ENCODE peak calls at places on chromosomes 16 and 17, in six cellular contexts. E is left lung, K is omental fat pad, F is AG04449, I is neural crest cell, U is K562. G is an unnamed sample.

GRCh38 chr16:81401035-81401950 is 43.3 kb upstream of the CMIP start:
- DNase-seq in E (no peak), K (no peak), F (no peak), I (no peak), U (peak; percentile 56), G (no peak)

GRCh38 chr17:69501591-69502468 is 87.3 kb downstream of the MAP2K6 start:
- DNase-seq in E (peak; percentile 38), K (no peak), F (no peak), I (no peak), U (no peak), G (no peak)

GRCh38 chr16:25005445-25006306 is 9.5 kb downstream of the ARHGAP17 start:
- DNase-seq in E (no peak), K (no peak), F (no peak), I (no peak), U (no peak), G (no peak)

GRCh38 chr16:65521685-65522338 is 399.9 kb upstream of the CDH11 start:
- DNase-seq in E (no peak), K (no peak), F (no peak), I (no peak), U (no peak), G (no peak)

GRCh38 chr16:25575363-25575762 is 116.4 kb upstream of the HS3ST4 start:
- DNase-seq in E (no peak), K (no peak), F (no peak), I (no peak), U (no peak), G (peak; percentile 83)

GRCh38 chr17:8121531-8122390 is 2.1 kb downstream of the HES7 start:
- DNase-seq in E (no peak), K (no peak), F (no peak), I (peak; percentile 65), U (peak; percentile 71), G (no peak)

GRCh38 chr16:27107185-27107592 is 40.5 kb downstream of the C16orf82 start:
- DNase-seq in E (no peak), K (no peak), F (no peak), I (no peak), U (peak; percentile 39), G (no peak)

GRCh38 chr17:83122834-83123233 is 43.4 kb downstream of the METRNL start:
- DNase-seq in E (no peak), K (no peak), F (no peak), I (no peak), U (no peak), G (no peak)

GRCh38 chr17:5121186-5121841 is 5.5 kb downstream of the USP6 start:
- DNase-seq in E (no peak), K (no peak), F (no peak), I (no peak), U (no peak), G (no peak)

GRCh38 chr16:11675561-11676511 is 7.6 kb downstream of the SNN start:
- DNase-seq in E (no peak), K (no peak), F (no peak), I (no peak), U (no peak), G (no peak)
- TF ChIP-seq CTCF in E (no peak), K (no peak), F (no peak), I (no peak), U (peak; percentile 4), G (no peak)

DNA sequence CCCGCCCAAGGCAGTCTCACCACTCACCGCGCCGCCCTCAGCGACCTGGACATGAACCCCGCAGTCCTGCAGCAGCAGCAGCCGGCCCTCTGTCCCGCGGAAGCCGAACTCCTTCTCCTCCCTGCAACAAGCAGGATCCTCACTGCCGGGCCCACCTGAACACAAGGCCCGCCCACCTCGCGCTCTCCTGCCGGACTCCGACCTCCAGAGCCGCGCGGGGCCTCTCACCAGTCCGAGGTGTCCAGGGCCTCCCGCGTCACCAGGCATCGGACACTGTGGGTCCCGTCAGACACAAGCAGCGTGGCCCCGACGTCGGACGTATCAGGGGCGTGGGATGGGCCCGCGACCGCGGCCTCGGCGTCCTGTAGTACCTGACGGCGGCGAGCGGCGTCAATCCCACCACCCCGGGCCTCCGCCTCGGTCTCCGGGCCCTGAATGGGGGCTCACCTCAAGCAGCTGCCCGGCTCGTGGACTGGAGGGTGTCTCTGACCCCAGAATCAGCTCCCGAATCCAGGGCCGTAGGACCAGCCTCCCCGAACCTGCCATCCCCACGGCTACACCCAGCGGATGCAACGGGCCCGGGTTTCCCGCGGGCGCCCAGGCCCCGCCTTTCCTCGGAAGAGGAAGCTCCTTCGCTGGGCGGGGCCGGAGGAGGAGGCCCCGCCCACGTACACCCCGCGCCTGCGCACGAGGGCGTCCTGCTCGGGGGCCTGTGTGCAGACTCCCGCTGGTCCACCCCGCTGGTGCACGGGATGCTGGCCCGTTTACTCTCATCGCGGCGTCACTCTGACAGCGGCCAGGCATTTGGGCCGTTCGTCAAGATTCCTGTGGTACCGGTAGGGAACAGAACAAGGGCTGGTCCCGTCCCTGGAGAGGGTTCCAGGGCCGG is at the start of gene ACD:
- DNase-seq in E (peak; percentile 92), K (peak; percentile 58), F (peak; percentile 17), I (peak; percentile 88), U (peak; percentile 99), G (peak; percentile 97)
- TF ChIP-seq CTCF in E (no peak), K (no peak), F (no peak), I (no peak), U (no peak), G (no peak)

GRCh38 chr17:44109312-44109630 is 14.2 kb downstream of the HDAC5 start:
- DNase-seq in E (no peak), K (no peak), F (no peak), I (no peak), U (no peak), G (no peak)

GRCh38 chr17:44111777-44112176 is 11.7 kb downstream of the HDAC5 start:
- DNase-seq in E (no peak), K (no peak), F (no peak), I (no peak), U (no peak), G (no peak)

GRCh38 chr17:44110011-44110686 is 13.3 kb downstream of the HDAC5 start:
- DNase-seq in E (no peak), K (no peak), F (no peak), I (no peak), U (no peak), G (no peak)

GRCh38 chr17:44112284-44113280 is 10.9 kb downstream of the HDAC5 start:
- DNase-seq in E (no peak), K (no peak), F (no peak), I (no peak), U (peak; percentile 47), G (no peak)

GRCh38 chr17:44110823-44111633 is 12.4 kb downstream of the HDAC5 start:
- DNase-seq in E (peak; percentile 97), K (peak; percentile 81), F (peak; percentile 63), I (peak; percentile 62), U (peak; percentile 95), G (peak; percentile 98)
- TF ChIP-seq CTCF in E (no peak), K (no peak), F (peak; percentile 6), I (no peak), U (no peak), G (no peak)

DNA sequence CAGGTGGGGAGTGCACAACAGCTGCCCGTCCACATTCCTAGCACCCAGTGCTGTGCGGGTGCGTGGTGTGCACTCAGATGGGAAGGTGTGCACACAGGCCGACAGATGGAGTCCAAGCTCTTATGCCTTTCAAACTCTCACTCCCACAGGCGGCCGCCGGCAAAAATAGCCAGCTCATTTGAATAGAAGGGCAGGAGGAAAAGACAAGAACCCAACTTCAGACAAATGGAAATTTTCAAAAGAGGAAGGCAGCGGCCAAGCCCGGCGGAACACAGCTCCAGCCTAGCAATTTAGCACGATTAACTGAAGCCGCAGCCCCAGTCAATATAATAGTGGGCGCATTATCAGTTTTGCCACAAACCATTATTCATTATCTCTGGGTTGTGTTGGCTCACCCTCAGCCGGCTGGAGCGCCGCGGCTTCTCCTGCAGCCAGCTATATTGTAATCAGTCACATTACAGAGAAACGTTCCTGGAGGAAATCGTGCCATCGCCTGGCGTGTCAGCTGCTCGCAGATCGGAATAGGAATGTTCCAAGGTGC is 103.9 kb upstream of the SEC14L1 start:
- DNase-seq in E (no peak), K (no peak), F (no peak), I (no peak), U (peak; percentile 50), G (no peak)
- TF ChIP-seq CTCF in E (no peak), K (no peak), F (no peak), I (no peak), U (peak; percentile 52), G (no peak)

DNA sequence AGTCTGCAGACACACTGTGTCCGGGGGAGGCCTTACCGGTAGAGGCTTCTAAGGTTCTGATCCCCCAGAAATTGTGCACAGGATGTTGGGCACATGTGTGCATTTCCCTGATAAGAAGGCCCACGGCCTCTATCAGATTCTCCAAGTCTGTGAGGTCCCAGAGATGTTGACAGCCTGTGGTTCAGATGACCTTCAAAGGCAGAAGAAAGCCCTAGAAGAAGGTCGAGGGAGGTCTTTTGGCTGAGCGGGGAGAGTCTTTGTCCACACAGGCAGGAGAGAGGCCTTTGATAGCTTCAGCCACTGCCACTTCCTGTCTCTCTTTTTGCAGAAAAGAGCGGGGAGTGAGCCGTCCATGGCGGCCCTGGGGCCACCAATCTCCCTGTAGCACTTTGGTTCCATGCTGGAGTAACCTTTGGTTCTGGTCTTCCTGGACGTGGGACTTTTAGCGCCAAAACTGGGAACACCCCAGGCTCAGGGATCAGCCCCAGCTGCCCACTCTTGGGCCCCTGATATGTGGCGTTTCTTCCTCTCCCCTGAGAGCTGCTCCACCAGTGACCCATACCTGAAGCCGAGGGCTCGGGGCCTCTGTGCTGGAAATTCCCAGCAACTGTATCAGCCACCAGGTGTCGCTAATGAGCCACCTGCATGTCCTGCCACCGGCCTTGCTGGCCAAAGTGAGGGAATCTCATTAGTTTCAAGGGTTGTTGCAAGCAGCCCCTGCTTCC is 28.1 kb upstream of the LGALS9 start:
- DNase-seq in E (peak; percentile 72), K (peak; percentile 76), F (no peak), I (peak; percentile 86), U (peak; percentile 91), G (peak; percentile 95)
- TF ChIP-seq CTCF in E (peak; percentile 90), K (no peak), F (peak; percentile 96), I (peak; percentile 95), U (peak; percentile 95), G (peak; percentile 83)

DNA sequence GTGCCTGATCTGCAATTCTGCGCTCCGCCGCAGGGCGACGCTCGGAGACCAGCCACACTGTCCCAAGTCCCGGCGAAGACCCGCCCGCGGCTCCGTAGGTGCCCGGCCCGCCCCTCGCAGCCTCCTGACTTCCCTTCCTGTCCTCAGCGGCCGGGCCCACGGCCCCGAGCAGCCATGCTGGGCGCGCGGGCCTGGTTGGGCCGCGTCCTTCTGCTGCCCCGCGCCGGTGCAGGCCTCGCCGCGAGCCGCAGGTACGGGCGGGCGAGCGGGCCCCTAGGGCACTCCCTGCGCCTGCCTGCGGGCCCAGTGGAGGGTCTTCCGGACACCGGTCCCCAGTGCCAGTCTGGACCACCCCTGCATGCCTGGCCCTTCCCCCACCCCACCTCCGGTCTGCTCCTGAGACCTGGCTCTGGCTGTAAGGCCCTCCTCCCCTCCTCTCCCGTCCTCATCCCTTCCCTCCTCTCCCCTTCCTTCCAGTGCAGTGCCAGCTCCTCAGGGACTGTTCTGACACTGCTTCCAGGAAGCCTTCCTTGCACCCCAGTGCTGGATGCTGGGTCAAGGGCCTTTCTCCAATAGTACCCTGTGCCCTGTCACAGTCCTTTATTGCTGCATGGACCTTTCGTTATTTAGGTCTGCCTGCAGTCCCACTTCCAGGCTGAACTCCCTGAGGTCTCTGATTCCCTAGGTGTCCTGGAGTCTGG is at the start of gene SPATA20:
- DNase-seq in E (peak; percentile 93), K (peak; percentile 77), F (peak; percentile 33), I (peak; percentile 88), U (peak; percentile 84), G (peak; percentile 98)
- TF ChIP-seq CTCF in E (peak; percentile 96), K (no peak), F (peak; percentile 94), I (peak; percentile 95), U (peak; percentile 95), G (peak; percentile 100)